ENCODE peak calls at places on chromosomes 4 and X, in nine cellular contexts. T is stimulated activated CD8-positive, alpha-beta memory T cell treated with anti-CD3 and anti-CD28 coated beads, Interleukin-4, amount 100 ng/mL, for 1 hour; S is NCI-H1105; P is SW 1271; I is H4; B is lower leg skin; M is spleen; W is NCI-H1092; N is H9. J is an unnamed sample.
A peak's percentile ranks its signal among the peaks of the same experiment; 100 is the strongest.

GRCh38 chrX:72030431-72030830 is 101.3 kb downstream of the RTL5 start:
- DNase-seq in T (no peak), S (no peak), P (no peak), I (no peak), B (no peak), M (no peak), W (no peak), N (peak; percentile 1), J (no peak)

GRCh38 chrX:102085706-102086105 is 39.8 kb upstream of the TCEAL2 start:
- DNase-seq in T (no peak), S (no peak), P (no peak), I (no peak), B (no peak), M (no peak), W (no peak), N (no peak), J (no peak)

GRCh38 chr4:80142396-80143304 is 54.7 kb upstream of the PRDM8 start:
- DNase-seq in T (no peak), S (no peak), P (no peak), I (no peak), B (no peak), M (no peak), W (no peak), N (no peak), J (no peak)

GRCh38 chr4:163866728-163867313 is 372.3 kb downstream of the TMA16 start:
- DNase-seq in T (no peak), S (no peak), P (no peak), I (peak; percentile 90), B (no peak), M (no peak), W (no peak), N (no peak), J (no peak)

GRCh38 chrX:15158736-15159406 is 111.0 kb downstream of the ASB9 start:
- DNase-seq in T (no peak), S (no peak), P (no peak), I (no peak), B (no peak), M (no peak), W (no peak), N (no peak), J (no peak)

GRCh38 chr4:18248611-18249010 is 227.1 kb upstream of the LCORL start:
- DNase-seq in T (no peak), S (no peak), P (no peak), I (no peak), B (no peak), M (no peak), W (no peak), N (no peak), J (no peak)

GRCh38 chr4:146916479-146917076 is 29.1 kb downstream of the TTC29 start:
- DNase-seq in T (no peak), S (peak; percentile 2), P (no peak), I (peak; percentile 14), B (no peak), M (no peak), W (no peak), N (no peak), J (no peak)

GRCh38 chr4:4502694-4503311 is 39.0 kb downstream of the STX18 start:
- DNase-seq in T (no peak), S (no peak), P (no peak), I (peak; percentile 74), B (no peak), M (no peak), W (no peak), N (no peak), J (no peak)

GRCh38 chr4:100805547-100805946 is 287.7 kb upstream of the EMCN start:
- DNase-seq in T (no peak), S (no peak), P (no peak), I (no peak), B (no peak), M (no peak), W (no peak), N (peak; percentile 59), J (no peak)

GRCh38 chrX:32871636-32872035 is 339.7 kb downstream of the DMD start:
- DNase-seq in T (no peak), S (no peak), P (no peak), I (no peak), B (no peak), M (no peak), W (no peak), N (no peak), J (no peak)

GRCh38 chrX:38006778-38007177 is 425 bp downstream of the SYTL5 start:
- DNase-seq in T (no peak), S (no peak), P (no peak), I (no peak), B (no peak), M (no peak), W (no peak), N (no peak), J (no peak)

GRCh38 chr4:165524532-165525190 is 145.9 kb downstream of the CPE start:
- DNase-seq in T (no peak), S (no peak), P (no peak), I (no peak), B (no peak), M (no peak), W (no peak), N (no peak), J (no peak)

GRCh38 chr4:113292371-113293042 is 243.1 kb downstream of the ANK2 start:
- DNase-seq in T (no peak), S (no peak), P (no peak), I (no peak), B (no peak), M (no peak), W (no peak), N (peak; percentile 88), J (no peak)

GRCh38 chrX:15820106-15821073 is 30.1 kb downstream of the ZRSR2 start:
- DNase-seq in T (no peak), S (no peak), P (no peak), I (peak; percentile 43), B (no peak), M (no peak), W (no peak), N (no peak), J (no peak)

GRCh38 chr4:7699040-7699439 is 240.6 kb downstream of the AFAP1 start:
- DNase-seq in T (no peak), S (no peak), P (no peak), I (peak; percentile 80), B (no peak), M (no peak), W (no peak), N (no peak), J (no peak)

GRCh38 chrX:32644476-32644875 is 566.9 kb downstream of the DMD start:
- DNase-seq in T (no peak), S (no peak), P (no peak), I (no peak), B (no peak), M (no peak), W (no peak), N (no peak), J (no peak)

GRCh38 chrX:137896123-137896522 is 330.2 kb downstream of the ZIC3 start:
- DNase-seq in T (no peak), S (no peak), P (no peak), I (no peak), B (no peak), M (no peak), W (no peak), N (no peak), J (no peak)

GRCh38 chr4:14865804-14866203 is 136.5 kb upstream of the CPEB2 start:
- DNase-seq in T (no peak), S (no peak), P (no peak), I (no peak), B (no peak), M (no peak), W (no peak), N (no peak), J (no peak)

GRCh38 chr4:113394730-113395530 is 345.5 kb downstream of the ANK2 start:
- DNase-seq in T (peak; percentile 5), S (peak; percentile 38), P (peak; percentile 2), I (peak; percentile 81), B (peak; percentile 63), M (no peak), W (peak; percentile 68), N (peak; percentile 51), J (no peak)

GRCh38 chr4:47486306-47486705 is 1.2 kb downstream of the ATP10D start:
- DNase-seq in T (no peak), S (no peak), P (no peak), I (no peak), B (no peak), M (no peak), W (no peak), N (no peak), J (no peak)

GRCh38 chrX:23344208-23344903 is 9.7 kb downstream of the PTCHD1 start:
- DNase-seq in T (no peak), S (no peak), P (no peak), I (no peak), B (no peak), M (no peak), W (no peak), N (peak; percentile 38), J (no peak)

GRCh38 chr4:17124767-17125166 is 226.3 kb upstream of the LDB2 start:
- DNase-seq in T (no peak), S (no peak), P (no peak), I (no peak), B (no peak), M (no peak), W (no peak), N (no peak), J (no peak)

GRCh38 chr4:184448828-184449227 is 25.5 kb downstream of the IRF2 start:
- DNase-seq in T (no peak), S (no peak), P (no peak), I (peak; percentile 71), B (peak; percentile 49), M (no peak), W (no peak), N (no peak), J (no peak)

GRCh38 chrX:101220881-101221280 is 1.3 kb downstream of the DRP2 start:
- DNase-seq in T (no peak), S (no peak), P (no peak), I (no peak), B (no peak), M (no peak), W (no peak), N (no peak), J (no peak)

GRCh38 chrX:151789179-151789800 is 54.7 kb downstream of the CNGA2 start:
- DNase-seq in T (no peak), S (no peak), P (no peak), I (peak; percentile 80), B (peak; percentile 16), M (no peak), W (no peak), N (no peak), J (peak; percentile 75)

GRCh38 chrX:40784516-40785151 is 49.3 kb upstream of the MED14 start:
- DNase-seq in T (no peak), S (no peak), P (no peak), I (no peak), B (no peak), M (no peak), W (no peak), N (no peak), J (no peak)

GRCh38 chrX:2262679-2263055 is 238.1 kb downstream of the DHRSX start:
- DNase-seq in T (no peak), S (no peak), P (no peak), I (no peak), B (no peak), M (peak; percentile 64), W (no peak), N (peak; percentile 58), J (no peak)

GRCh38 chr4:73348185-73348584 is 55.9 kb upstream of the ALB start:
- DNase-seq in T (no peak), S (no peak), P (no peak), I (no peak), B (no peak), M (no peak), W (no peak), N (no peak), J (no peak)

GRCh38 chrX:37455381-37455780 is 106.2 kb downstream of the PRRG1 start:
- DNase-seq in T (no peak), S (no peak), P (no peak), I (no peak), B (no peak), M (no peak), W (no peak), N (no peak), J (no peak)

GRCh38 chr4:108991929-108992328 is 229.1 kb upstream of the ETNPPL start:
- DNase-seq in T (no peak), S (no peak), P (no peak), I (peak; percentile 55), B (no peak), M (no peak), W (no peak), N (no peak), J (no peak)

GRCh38 chr4:103786014-103786413 is 66.2 kb upstream of the TACR3 start:
- DNase-seq in T (no peak), S (no peak), P (no peak), I (peak; percentile 58), B (no peak), M (no peak), W (peak; percentile 38), N (peak; percentile 67), J (no peak)